ENCODE peak calls at places on chromosomes 1 and 21, in six cellular contexts. J, K, O, S, H and W are unnamed samples. For H3K36me3, the result is how much of the 10 kb centered on the place peaks cover.

GRCh38 chr21:43894206-43894577 is 29.2 kb downstream of the AGPAT3 start:
- DNase-seq in H (no peak), O (no peak), S (no peak), J (no peak), K (no peak), W (no peak)

GRCh38 chr1:27332536-27333281 is 9.1 kb upstream of the SYTL1 start:
- DNase-seq in K (peak), H (peak), J (peak), S (peak), O (peak), W (no peak)

GRCh38 chr1:234433563-234434285 is 45.3 kb downstream of the TARBP1 start:
- DNase-seq in J (no peak), H (no peak), K (no peak), S (no peak), O (peak), W (peak)

GRCh38 chr21:18170829-18171228 is 73.8 kb upstream of the CHODL start:
- DNase-seq in K (no peak), O (no peak), H (no peak), J (no peak), S (no peak), W (no peak)

GRCh38 chr1:43454270-43455011 is 710 bp upstream of the HYI start:
- DNase-seq in K (peak), H (peak), S (peak), J (peak), O (peak), W (peak)

GRCh38 chr1:92599184-92599583 is 112.5 kb upstream of the GFI1 start:
- DNase-seq in J (no peak), H (peak), S (no peak), K (no peak), O (peak), W (peak)

GRCh38 chr21:28712396-28712795 is 280.3 kb downstream of the LTN1 start:
- DNase-seq in O (no peak), K (no peak), H (no peak), S (no peak), J (no peak), W (no peak)

GRCh38 chr1:20729990-20730689 is 2.4 kb downstream of the SH2D5 start:
- DNase-seq in J (no peak), H (no peak), O (no peak), S (no peak), K (peak), W (no peak)

GRCh38 chr1:115330480-115331013 is 7.5 kb downstream of the NGF start:
- DNase-seq in S (no peak), J (no peak), H (no peak), K (peak), O (no peak), W (peak)

GRCh38 chr1:156578006-156578405 is 1.5 kb upstream of the TTC24 start:
- DNase-seq in O (no peak), J (no peak), H (no peak), K (no peak), S (no peak), W (no peak)

GRCh38 chr1:47676311-47677054 is 238.6 kb downstream of the FOXD2 start:
- DNase-seq in O (no peak), K (no peak), J (no peak), S (no peak), H (no peak), W (no peak)

GRCh38 chr1:115748396-115749130 is 20.0 kb downstream of the CASQ2 start:
- DNase-seq in J (no peak), S (no peak), K (no peak), H (no peak), O (no peak), W (peak)

GRCh38 chr1:211648336-211648735 is 27.1 kb downstream of the NEK2 start:
- DNase-seq in S (no peak), O (no peak), H (no peak), K (no peak), J (peak), W (peak)

GRCh38 chr1:94757931-94758330 is 62.2 kb upstream of the SLC44A3 start:
- DNase-seq in K (no peak), S (no peak), J (no peak), O (no peak), H (no peak), W (no peak)

GRCh38 chr21:33587792-33588484 is 546 bp downstream of the DONSON start:
- DNase-seq in H (peak), J (peak), O (peak), S (peak), K (no peak), W (peak)

GRCh38 chr1:92503043-92503925 is 16.6 kb upstream of the GFI1 start:
- DNase-seq in K (no peak), J (no peak), S (no peak), H (no peak), O (no peak), W (no peak)

GRCh38 chr1:100928128-100928527 is 32.2 kb downstream of the SLC30A7 start:
- DNase-seq in J (no peak), K (peak), S (no peak), O (no peak), H (peak), W (no peak)

GRCh38 chr1:209398330-209398991 is 185.1 kb upstream of the CAMK1G start:
- DNase-seq in J (peak), H (peak), S (no peak), O (peak), K (peak), W (peak)

GRCh38 chr1:212689196-212689710 is 10.4 kb downstream of the BATF3 start:
- DNase-seq in S (no peak), K (no peak), O (no peak), H (no peak), J (no peak), W (no peak)

GRCh38 chr1:21489146-21489545 is 20.1 kb upstream of the ALPL start:
- DNase-seq in J (no peak), O (no peak), K (no peak), S (no peak), H (no peak), W (no peak)

GRCh38 chr1:169108897-169109560 is 2.5 kb downstream of the ATP1B1 start:
- DNase-seq in O (peak), K (peak), H (peak), J (peak), S (no peak), W (no peak)

GRCh38 chr1:36710008-36710407 is 227.3 kb upstream of the CSF3R start:
- DNase-seq in H (no peak), K (peak), J (no peak), S (no peak), O (no peak), W (no peak)

GRCh38 chr1:242432491-242433095 is 91.9 kb downstream of the PLD5 start:
- DNase-seq in O (no peak), S (no peak), K (no peak), H (no peak), J (no peak), W (no peak)

GRCh38 chr21:22342855-22343254 is 1344.6 kb downstream of the NCAM2 start:
- DNase-seq in S (no peak), J (no peak), K (no peak), O (peak), H (no peak), W (no peak)

GRCh38 chr1:6521502-6521901 is 30.0 kb upstream of the PLEKHG5 start:
- DNase-seq in K (no peak), S (no peak), H (no peak), J (no peak), O (no peak), W (peak)

GRCh38 chr1:6519935-6520621 is 28.6 kb upstream of the PLEKHG5 start:
- DNase-seq in H (peak), S (no peak), K (peak), J (no peak), O (peak), W (peak)

GRCh38 chr1:6526316-6526715 is 28.0 kb downstream of the NOL9 start:
- DNase-seq in O (no peak), K (no peak), H (no peak), J (no peak), S (peak), W (no peak)

GRCh38 chr1:6519491-6519934 is 28.0 kb upstream of the PLEKHG5 start:
- DNase-seq in H (no peak), K (peak), S (no peak), O (no peak), J (no peak), W (no peak)

DNA sequence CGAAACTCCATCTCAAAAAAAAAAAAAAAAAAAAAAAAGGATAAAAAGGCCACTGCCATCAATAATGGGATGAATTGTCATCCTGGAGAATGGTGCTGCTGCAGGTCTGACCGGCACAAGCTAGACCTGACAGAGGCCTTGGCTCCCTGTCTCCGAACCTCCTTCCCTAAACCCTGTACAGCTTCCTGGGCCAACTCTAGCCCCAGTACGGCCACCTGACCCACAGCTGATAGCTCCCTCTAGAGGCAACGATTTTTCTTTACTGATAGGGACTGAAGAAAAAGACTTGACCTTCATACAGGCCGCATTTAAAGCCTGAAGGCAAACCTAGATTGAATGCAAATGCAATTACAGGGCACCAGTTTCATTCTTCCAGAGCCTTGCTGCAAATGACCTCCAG is 30.7 kb downstream of the NOL9 start:
- DNase-seq in O (no peak), K (peak), S (no peak), H (peak), J (peak), W (peak)
- TF ChIP-seq CTCF in O (peak), K (peak), S (peak), H (peak), J (peak), W (peak)

DNA sequence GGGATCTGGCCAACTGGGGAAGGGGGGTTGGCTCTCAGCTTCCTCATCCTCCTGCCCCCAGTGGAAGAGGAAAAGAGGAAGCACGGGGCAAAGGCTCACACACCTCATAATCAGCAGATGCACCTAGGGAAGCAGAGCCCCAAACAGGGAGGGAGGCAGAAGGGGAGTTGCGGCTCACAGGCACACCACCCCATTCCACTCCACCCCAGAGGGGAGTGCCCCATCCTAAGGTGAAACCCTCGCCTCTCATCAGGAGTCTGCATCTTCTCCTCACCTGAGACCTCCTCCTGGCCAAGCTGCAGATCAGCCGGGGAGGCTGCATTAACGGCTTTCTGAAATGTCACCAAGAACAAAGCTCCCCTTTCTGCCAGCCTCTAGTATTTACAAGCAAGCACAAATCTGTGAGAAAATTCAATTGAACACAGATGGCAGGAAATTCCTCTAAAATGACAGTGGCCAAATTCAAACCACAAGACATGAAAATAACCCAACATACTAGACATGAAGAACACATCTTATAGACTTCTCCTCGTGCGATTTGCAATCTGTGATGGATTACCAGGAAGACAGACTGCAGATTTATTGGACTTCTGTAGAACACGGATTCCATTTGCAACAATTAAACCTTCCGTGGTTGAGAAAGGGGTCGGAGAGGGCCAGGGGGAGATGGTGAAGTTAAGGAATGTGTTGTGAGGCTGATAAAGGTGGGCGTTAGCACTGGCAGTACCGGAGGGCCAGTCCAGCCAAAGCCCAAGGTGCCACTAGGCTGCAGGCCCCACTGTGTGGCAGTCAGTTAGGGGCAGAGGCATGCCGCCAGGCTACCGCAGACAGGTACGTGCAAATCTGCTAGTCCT is 82.7 kb downstream of the GLIS1 start:
- DNase-seq in S (no peak), J (no peak), O (peak), K (peak), H (no peak), W (no peak)
- H3K4me3 ChIP-seq in S (no peak), J (no peak), O (no peak), K (no peak), H (no peak), W (no peak)

GRCh38 chr1:102529446-102529845 is 532.7 kb upstream of the OLFM3 start:
- DNase-seq in J (no peak), O (no peak), S (no peak), H (no peak), K (no peak), W (no peak)
- H3K36me3 ChIP-seq in J (under half), O (under half), S (under half), H (under half), K (under half), W (under half)

DNA sequence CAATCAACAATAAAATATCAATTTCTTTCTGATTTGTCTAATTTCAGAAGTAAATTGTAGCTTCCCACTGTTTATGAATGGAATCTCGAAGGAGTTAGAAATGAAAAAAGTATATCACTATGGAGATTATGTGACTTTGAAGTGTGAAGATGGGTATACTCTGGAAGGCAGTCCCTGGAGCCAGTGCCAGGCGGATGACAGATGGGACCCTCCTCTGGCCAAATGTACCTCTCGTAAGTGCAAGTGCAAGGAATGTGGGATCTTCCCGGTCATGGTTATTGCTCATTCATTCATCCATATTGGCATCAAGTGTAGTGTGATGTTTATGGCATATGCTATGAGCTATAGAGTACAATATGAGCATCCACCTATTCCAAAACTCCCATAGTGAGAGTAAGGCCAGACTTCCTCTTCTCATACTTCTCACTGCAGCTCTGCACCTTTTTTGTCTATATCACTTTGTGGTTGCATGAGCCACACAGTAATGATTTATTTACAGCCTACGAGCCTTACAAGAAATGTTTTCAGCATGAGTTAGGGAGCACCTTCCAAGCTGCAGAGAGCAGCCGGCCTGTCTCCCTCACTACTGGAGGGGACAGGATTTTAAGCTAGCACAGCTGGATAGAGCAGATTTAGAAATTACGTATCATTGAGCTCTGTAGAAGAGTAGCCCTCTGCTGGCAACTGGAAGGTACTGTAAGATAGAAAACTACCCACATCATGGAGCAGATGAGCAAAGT is 24.9 kb upstream of the CR1L start:
- DNase-seq in K (peak), O (peak), H (peak), J (peak), S (no peak), W (peak)
- TF ChIP-seq CTCF in K (peak), O (peak), H (peak), J (peak), S (peak), W (peak)

GRCh38 chr1:64944913-64945312 is 21.4 kb downstream of the JAK1 start:
- DNase-seq in J (no peak), H (no peak), O (no peak), K (no peak), S (no peak), W (no peak)
- H3K4me3 ChIP-seq in J (no peak), H (no peak), O (no peak), K (no peak), S (no peak), W (no peak)